ENCODE peak calls at places on chromosomes 12 and 14, in four cellular contexts. P is adrenal gland, L is AG10803, A is BE2C. Q is an unnamed sample.

GRCh38 chr14:81625343-81625742 is 91.7 kb upstream of the SEL1L start:
- DNase-seq in P (no peak), A (no peak), L (peak; percentile 1), Q (no peak)

GRCh38 chr12:10617868-10618267 is 4.5 kb upstream of the MAGOHB start:
- DNase-seq in L (peak; percentile 56), A (no peak), P (no peak), Q (no peak)

GRCh38 chr12:120833849-120834248 is 70.3 kb downstream of the SPPL3 start:
- DNase-seq in P (no peak), L (peak; percentile 33), A (no peak), Q (no peak)

GRCh38 chr12:6792522-6793201 is 3.3 kb downstream of the CD4 start:
- DNase-seq in L (no peak), A (no peak), P (no peak), Q (no peak)

GRCh38 chr14:99230271-99231141 is 41.5 kb downstream of the BCL11B start:
- DNase-seq in P (no peak), L (peak; percentile 35), A (no peak), Q (no peak)

GRCh38 chr12:6229224-6229748 is 29.1 kb downstream of the CD9 start:
- DNase-seq in P (no peak), L (no peak), A (no peak), Q (no peak)

GRCh38 chr12:24902521-24903304 is 46.2 kb downstream of the BCAT1 start:
- DNase-seq in L (peak; percentile 68), P (peak; percentile 22), A (peak; percentile 54), Q (no peak)

GRCh38 chr14:101449114-101449513 is 112.2 kb upstream of the DIO3 start:
- DNase-seq in A (no peak), P (no peak), L (no peak), Q (no peak)

DNA sequence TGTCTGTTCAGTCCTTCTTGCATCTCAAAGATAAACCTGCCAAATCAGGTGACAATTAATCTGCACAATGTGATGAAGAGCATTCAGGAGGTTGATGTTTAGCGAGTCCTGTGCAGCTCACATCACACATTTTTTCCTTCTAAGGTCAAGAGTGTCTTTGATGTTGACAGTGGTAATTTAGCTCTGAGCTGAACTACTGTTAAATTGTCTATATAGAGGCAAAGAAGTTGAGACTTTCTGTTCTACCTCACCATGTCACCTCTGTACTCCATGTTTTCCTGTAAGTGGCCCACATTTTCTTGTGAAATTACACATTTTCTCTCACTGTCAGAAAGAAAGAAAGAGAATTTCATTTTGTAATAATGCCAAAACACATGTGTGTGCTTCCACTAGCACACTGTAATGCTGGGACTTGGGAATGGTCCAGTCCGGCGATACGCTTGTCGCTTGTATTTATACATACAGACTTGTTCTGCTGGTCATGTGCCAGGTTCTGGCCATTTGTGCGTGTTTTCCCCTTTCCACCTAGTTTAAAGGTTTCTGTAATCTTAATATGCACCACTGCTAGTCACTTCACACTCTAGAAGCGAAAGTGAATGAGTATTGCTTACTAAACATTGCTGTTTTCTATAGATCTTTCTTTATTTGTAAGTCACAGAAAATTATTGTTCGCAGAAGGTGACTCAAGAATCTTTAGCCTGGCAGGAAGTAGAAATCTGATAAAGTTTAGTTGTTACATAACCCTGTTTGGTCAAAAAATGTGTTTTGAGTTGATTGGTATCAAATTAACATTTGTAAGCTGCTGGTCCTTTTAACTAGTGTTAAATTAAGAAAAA is 328.9 kb downstream of the TMTC2 start:
- DNase-seq in L (peak; percentile 27), P (peak; percentile 44), A (no peak), Q (peak; percentile 7)
- H3K4me3 ChIP-seq in L (peak overlapping the region; percentile 45), P (no peak overlapping the region), A (peak overlapping the region; percentile 23), Q (peak overlapping the region; percentile 13)

GRCh38 chr12:76560083-76560491 is 516 bp upstream of the OSBPL8 start:
- DNase-seq in P (no peak), A (no peak), L (no peak), Q (no peak)

GRCh38 chr12:76556373-76556772 is 3.2 kb downstream of the OSBPL8 start:
- DNase-seq in A (no peak), P (no peak), L (no peak), Q (no peak)

GRCh38 chr12:76562158-76562557 is 2.6 kb upstream of the OSBPL8 start:
- DNase-seq in A (no peak), P (no peak), L (no peak), Q (no peak)

GRCh38 chr12:76558684-76559276 is 791 bp downstream of the OSBPL8 start:
- DNase-seq in P (peak; percentile 44), A (peak; percentile 68), L (peak; percentile 19), Q (no peak)

GRCh38 chr12:76559277-76560082 is at the start of gene OSBPL8:
- DNase-seq in A (peak; percentile 97), L (peak; percentile 91), P (peak; percentile 97), Q (peak; percentile 47)
- TF ChIP-seq CTCF in A (peak; percentile 22), L (peak; percentile 9), P (peak; percentile 17), Q (no peak)

GRCh38 chr14:103530390-103530789 is 1.4 kb downstream of the TRMT61A start:
- DNase-seq in L (no peak), A (no peak), P (no peak), Q (no peak)
- H3K4me3 ChIP-seq in L (peak overlapping the region; percentile 95), A (peak overlapping the region; percentile 99), P (no peak overlapping the region), Q (peak overlapping the region; percentile 92)

GRCh38 chr12:69600804-69601203 is 9.9 kb downstream of the LRRC10 start:
- DNase-seq in P (no peak), A (no peak), L (no peak), Q (no peak)

GRCh38 chr12:69601962-69602685 is 8.6 kb downstream of the LRRC10 start:
- DNase-seq in P (no peak), A (no peak), L (no peak), Q (no peak)

GRCh38 chr12:69608114-69608513 is 2.6 kb downstream of the LRRC10 start:
- DNase-seq in P (no peak), A (no peak), L (peak; percentile 10), Q (no peak)

GRCh38 chr12:69598174-69598753 is 12.4 kb downstream of the LRRC10 start:
- DNase-seq in L (no peak), A (no peak), P (no peak), Q (no peak)

GRCh38 chr12:69602954-69603353 is 7.8 kb downstream of the LRRC10 start:
- DNase-seq in A (no peak), P (no peak), L (no peak), Q (no peak)
- TF ChIP-seq CTCF in A (no peak), P (no peak), L (no peak), Q (no peak)

GRCh38 chr14:36022765-36023415 is 153.6 kb downstream of the PTCSC3 start:
- DNase-seq in L (no peak), A (no peak), P (no peak), Q (no peak)
- H3K4me3 ChIP-seq in L (no peak overlapping the region), A (no peak overlapping the region), P (no peak overlapping the region), Q (no peak overlapping the region)

GRCh38 chr12:9049520-9050133 is 60.3 kb downstream of the KLRG1 start:
- DNase-seq in A (peak; percentile 30), P (no peak), L (peak; percentile 49), Q (peak; percentile 18)
- TF ChIP-seq CTCF in A (peak; percentile 64), P (peak; percentile 66), L (peak; percentile 60), Q (peak; percentile 52)

GRCh38 chr12:77813558-77813957 is 17.1 kb upstream of the NAV3 start:
- DNase-seq in P (no peak), A (no peak), L (no peak), Q (no peak)
- H3K4me3 ChIP-seq in P (no peak overlapping the region), A (no peak overlapping the region), L (no peak overlapping the region), Q (no peak overlapping the region)

GRCh38 chr12:100229036-100229635 is 28.5 kb downstream of the ACTR6 start:
- DNase-seq in A (no peak), P (no peak), L (peak; percentile 3), Q (no peak)
- TF ChIP-seq CTCF in A (peak; percentile 47), P (no peak), L (no peak), Q (no peak)

GRCh38 chr12:54002278-54002914 is 2.4 kb downstream of the HOXC9 start:
- DNase-seq in A (no peak), L (no peak), P (no peak), Q (no peak)

GRCh38 chr12:54000105-54000773 is at the start of gene HOXC9:
- DNase-seq in P (no peak), A (peak; percentile 55), L (no peak), Q (no peak)

GRCh38 chr12:54000774-54001114 is 783 bp downstream of the HOXC9 start:
- DNase-seq in L (no peak), A (no peak), P (no peak), Q (no peak)

GRCh38 chr12:54002915-54003339 is 3.0 kb downstream of the HOXC9 start:
- DNase-seq in A (no peak), P (no peak), L (no peak), Q (no peak)

DNA sequence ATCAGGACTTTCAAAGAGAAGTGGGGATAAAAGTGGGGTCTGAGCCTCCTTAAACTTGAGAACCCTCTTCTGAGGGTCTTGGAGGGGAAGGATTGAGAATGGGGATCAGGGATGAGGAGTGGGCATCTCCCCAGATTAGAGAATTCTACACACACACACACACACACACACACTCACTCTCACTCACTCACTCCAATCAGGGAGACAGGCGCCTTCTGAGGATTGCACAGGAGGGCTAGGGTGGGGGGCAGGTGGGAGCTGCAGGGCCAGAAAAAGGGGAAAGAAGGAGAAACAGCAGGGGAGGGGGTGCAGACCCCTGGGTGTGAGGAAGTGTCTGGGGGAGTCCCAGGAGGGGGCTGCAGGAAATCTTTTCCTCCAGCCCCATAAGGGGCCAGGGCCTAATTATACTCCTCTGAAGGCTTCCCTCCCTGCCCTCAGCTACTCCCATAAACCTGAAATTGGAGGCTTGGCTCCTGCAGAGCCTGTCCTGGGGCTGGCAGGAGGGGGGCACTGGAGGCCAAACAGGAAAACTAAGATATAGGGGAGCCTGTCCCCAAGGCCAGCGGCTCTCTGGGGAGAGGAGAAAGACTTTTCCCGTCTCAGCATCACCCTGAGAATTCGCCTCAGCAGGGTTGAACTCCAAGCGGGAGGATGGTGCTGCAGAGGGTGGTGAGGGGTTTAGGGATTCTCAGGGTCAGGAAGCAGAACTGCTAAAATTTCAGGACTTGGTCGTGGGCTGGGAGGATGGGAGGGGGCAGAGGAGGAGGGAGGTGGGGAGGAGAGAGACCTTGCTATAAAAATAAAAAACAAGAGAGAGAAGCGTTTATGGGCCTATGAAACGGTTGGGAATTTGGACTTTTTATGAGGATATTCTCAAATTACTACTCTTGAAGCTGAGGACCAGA is 1.6 kb downstream of the HOXC9 start:
- DNase-seq in P (no peak), L (no peak), A (no peak), Q (no peak)
- H3K4me3 ChIP-seq in P (no peak overlapping the region), L (peak overlapping the region; percentile 98), A (peak overlapping the region; percentile 95), Q (no peak overlapping the region)

Q was measured in AG09309.